ENCODE peak calls at places on chromosome X, in ten cellular contexts. One of them, this sample, is unnamed.

GRCh38 chrX:13029831-13030771 is 14.3 kb downstream of the FAM9C start:
- DNase-seq in globus pallidus: no peak
- DNase-seq in stimulated activated CD8-positive, alpha-beta memory T cell treated with anti-CD3 and anti-CD28 coated beads, Interleukin-12 subunit alpha, Interleukin-12 subunit beta, amount 100 ng/mL, for 1 hour: no peak
- DNase-seq in neural crest cell: no peak
- DNase-seq in lung microvascular endothelial cell: peak; percentile 65
- DNase-seq in thoracic aorta: no peak
- DNase-seq in stromal cell of bone marrow: no peak
- DNase-seq in GM13976: no peak
- DNase-seq in upper lobe of right lung: no peak
- DNase-seq in posterior cingulate gyrus: no peak
- DNase-seq in this sample: no peak

GRCh38 chrX:133792198-133792953 is 193.0 kb downstream of the GPC3 start:
- DNase-seq in globus pallidus: peak; percentile 80
- DNase-seq in posterior cingulate gyrus: peak; percentile 78
- DNase-seq in thoracic aorta: no peak
- DNase-seq in stimulated activated CD8-positive, alpha-beta memory T cell treated with anti-CD3 and anti-CD28 coated beads, Interleukin-12 subunit alpha, Interleukin-12 subunit beta, amount 100 ng/mL, for 1 hour: peak; percentile 13
- DNase-seq in neural crest cell: peak; percentile 88
- DNase-seq in stromal cell of bone marrow: peak; percentile 39
- DNase-seq in lung microvascular endothelial cell: peak; percentile 79
- DNase-seq in GM13976: peak; percentile 55
- DNase-seq in upper lobe of right lung: peak; percentile 66
- DNase-seq in this sample: peak; percentile 30

GRCh38 chrX:150199803-150200202 is 163.3 kb upstream of the MAMLD1 start:
- DNase-seq in upper lobe of right lung: no peak
- DNase-seq in globus pallidus: no peak
- DNase-seq in GM13976: no peak
- DNase-seq in stromal cell of bone marrow: no peak
- DNase-seq in posterior cingulate gyrus: no peak
- DNase-seq in thoracic aorta: no peak
- DNase-seq in neural crest cell: no peak
- DNase-seq in stimulated activated CD8-positive, alpha-beta memory T cell treated with anti-CD3 and anti-CD28 coated beads, Interleukin-12 subunit alpha, Interleukin-12 subunit beta, amount 100 ng/mL, for 1 hour: no peak
- DNase-seq in lung microvascular endothelial cell: no peak
- DNase-seq in this sample: no peak

GRCh38 chrX:71941145-71941544 is 30.5 kb downstream of the NHSL2 start:
- DNase-seq in thoracic aorta: no peak
- DNase-seq in globus pallidus: no peak
- DNase-seq in upper lobe of right lung: no peak
- DNase-seq in stimulated activated CD8-positive, alpha-beta memory T cell treated with anti-CD3 and anti-CD28 coated beads, Interleukin-12 subunit alpha, Interleukin-12 subunit beta, amount 100 ng/mL, for 1 hour: no peak
- DNase-seq in posterior cingulate gyrus: no peak
- DNase-seq in lung microvascular endothelial cell: no peak
- DNase-seq in stromal cell of bone marrow: no peak
- DNase-seq in GM13976: no peak
- DNase-seq in neural crest cell: no peak
- DNase-seq in this sample: no peak

GRCh38 chrX:108735680-108736508 is 469 bp downstream of the IRS4 start:
- DNase-seq in posterior cingulate gyrus: peak; percentile 50
- DNase-seq in stromal cell of bone marrow: no peak
- DNase-seq in lung microvascular endothelial cell: peak; percentile 20
- DNase-seq in stimulated activated CD8-positive, alpha-beta memory T cell treated with anti-CD3 and anti-CD28 coated beads, Interleukin-12 subunit alpha, Interleukin-12 subunit beta, amount 100 ng/mL, for 1 hour: no peak
- DNase-seq in upper lobe of right lung: peak; percentile 21
- DNase-seq in thoracic aorta: no peak
- DNase-seq in GM13976: peak; percentile 17
- DNase-seq in neural crest cell: no peak
- DNase-seq in globus pallidus: no peak
- DNase-seq in this sample: no peak

GRCh38 chrX:118346258-118347094 is 570 bp downstream of the WDR44 start:
- DNase-seq in GM13976: peak; percentile 32
- DNase-seq in stimulated activated CD8-positive, alpha-beta memory T cell treated with anti-CD3 and anti-CD28 coated beads, Interleukin-12 subunit alpha, Interleukin-12 subunit beta, amount 100 ng/mL, for 1 hour: peak; percentile 27
- DNase-seq in thoracic aorta: peak; percentile 2
- DNase-seq in neural crest cell: peak; percentile 36
- DNase-seq in upper lobe of right lung: peak; percentile 73
- DNase-seq in stromal cell of bone marrow: no peak
- DNase-seq in lung microvascular endothelial cell: peak; percentile 26
- DNase-seq in posterior cingulate gyrus: peak; percentile 28
- DNase-seq in globus pallidus: no peak
- DNase-seq in this sample: no peak

GRCh38 chrX:71251456-71251973 is 2.4 kb downstream of the ZMYM3 start:
- DNase-seq in lung microvascular endothelial cell: no peak
- DNase-seq in globus pallidus: no peak
- DNase-seq in upper lobe of right lung: no peak
- DNase-seq in posterior cingulate gyrus: no peak
- DNase-seq in GM13976: no peak
- DNase-seq in neural crest cell: no peak
- DNase-seq in stromal cell of bone marrow: no peak
- DNase-seq in stimulated activated CD8-positive, alpha-beta memory T cell treated with anti-CD3 and anti-CD28 coated beads, Interleukin-12 subunit alpha, Interleukin-12 subunit beta, amount 100 ng/mL, for 1 hour: no peak
- DNase-seq in thoracic aorta: no peak
- DNase-seq in this sample: no peak

GRCh38 chrX:119427024-119427794 is 28.1 kb downstream of the SLC25A43 start:
- DNase-seq in neural crest cell: no peak
- DNase-seq in thoracic aorta: no peak
- DNase-seq in stimulated activated CD8-positive, alpha-beta memory T cell treated with anti-CD3 and anti-CD28 coated beads, Interleukin-12 subunit alpha, Interleukin-12 subunit beta, amount 100 ng/mL, for 1 hour: no peak
- DNase-seq in stromal cell of bone marrow: no peak
- DNase-seq in GM13976: peak; percentile 52
- DNase-seq in lung microvascular endothelial cell: peak; percentile 54
- DNase-seq in upper lobe of right lung: no peak
- DNase-seq in globus pallidus: peak; percentile 20
- DNase-seq in posterior cingulate gyrus: peak; percentile 8
- DNase-seq in this sample: no peak